ENCODE peak calls at places on chromosomes 6 and 20, in six cellular contexts. V is K562, Z is GM12891, U is HepG2, H is H1, K is GM12878. L is an unnamed sample.

GRCh38 chr20:1803216-1804128 is 91.7 kb upstream of the SIRPA start:
- DNase-seq in V (no peak), Z (peak; percentile 69), U (no peak), H (peak; percentile 79), K (no peak), L (peak; percentile 54)

GRCh38 chr6:167575201-167575696 is 250.4 kb downstream of the TTLL2 start:
- DNase-seq in V (no peak), Z (no peak), U (no peak), H (no peak), K (no peak), L (no peak)

GRCh38 chr6:10837009-10837691 is 1.2 kb downstream of the MAK start:
- DNase-seq in V (peak; percentile 69), Z (no peak), U (no peak), H (no peak), K (no peak), L (peak; percentile 5)

GRCh38 chr20:35611482-35611881 is 4.1 kb upstream of the SPAG4 start:
- DNase-seq in V (no peak), Z (no peak), U (no peak), H (no peak), K (peak; percentile 63), L (no peak)

GRCh38 chr6:33277663-33278391 is 904 bp downstream of the B3GALT4 start:
- DNase-seq in V (peak; percentile 53), Z (peak; percentile 49), U (no peak), H (peak; percentile 65), K (no peak), L (peak; percentile 66)

GRCh38 chr6:98036344-98036743 is 753.3 kb upstream of the MMS22L start:
- DNase-seq in V (no peak), Z (no peak), U (no peak), H (no peak), K (no peak), L (no peak)

GRCh38 chr20:23690581-23690980 is 1.7 kb upstream of the CST4 start:
- DNase-seq in V (no peak), Z (no peak), U (no peak), H (no peak), K (no peak), L (no peak)

GRCh38 chr6:152874846-152875568 is 107.8 kb downstream of the FBXO5 start:
- DNase-seq in V (peak; percentile 75), Z (no peak), U (no peak), H (no peak), K (no peak), L (no peak)

GRCh38 chr6:7440476-7440875 is 50.9 kb downstream of the RIOK1 start:
- DNase-seq in V (no peak), Z (no peak), U (no peak), H (no peak), K (no peak), L (no peak)

GRCh38 chr6:26194774-26195375 is 107.6 kb downstream of the HFE start:
- DNase-seq in V (no peak), Z (no peak), U (no peak), H (no peak), K (no peak), L (no peak)

GRCh38 chr6:130467146-130467545 is 101.3 kb downstream of the TMEM200A start:
- DNase-seq in V (no peak), Z (no peak), U (no peak), H (no peak), K (no peak), L (no peak)

GRCh38 chr6:12419626-12420272 is 129.6 kb downstream of the EDN1 start:
- DNase-seq in V (no peak), Z (no peak), U (peak; percentile 24), H (no peak), K (no peak), L (no peak)

GRCh38 chr6:84094050-84094435 is 60.5 kb downstream of the MRAP2 start:
- DNase-seq in V (no peak), Z (no peak), U (no peak), H (no peak), K (no peak), L (no peak)

GRCh38 chr20:46174469-46175126 is 56.5 kb downstream of the CD40 start:
- DNase-seq in V (peak; percentile 81), Z (peak; percentile 89), U (peak; percentile 57), H (peak; percentile 92), K (no peak), L (peak; percentile 87)

GRCh38 chr6:19830171-19830570 is 7.0 kb upstream of the ID4 start:
- DNase-seq in V (no peak), Z (no peak), U (peak; percentile 46), H (no peak), K (no peak), L (no peak)

GRCh38 chr20:51094221-51094620 is 71.3 kb upstream of the KCNG1 start:
- DNase-seq in V (no peak), Z (no peak), U (no peak), H (no peak), K (no peak), L (no peak)

GRCh38 chr6:150878347-150879213 is 13.1 kb downstream of the MTHFD1L start:
- DNase-seq in V (no peak), Z (no peak), U (peak; percentile 86), H (no peak), K (no peak), L (no peak)

GRCh38 chr6:50240986-50241385 is 191.3 kb upstream of the DEFB112 start:
- DNase-seq in V (no peak), Z (no peak), U (no peak), H (no peak), K (no peak), L (no peak)

GRCh38 chr6:161228096-161228495 is 45.8 kb downstream of the AGPAT4 start:
- DNase-seq in V (no peak), Z (no peak), U (no peak), H (no peak), K (no peak), L (no peak)

GRCh38 chr6:1027109-1027794 is 284.6 kb upstream of the FOXQ1 start:
- DNase-seq in V (no peak), Z (no peak), U (no peak), H (no peak), K (no peak), L (no peak)

GRCh38 chr6:165986647-165987482 is 180.8 kb downstream of the TBXT start:
- DNase-seq in V (no peak), Z (no peak), U (no peak), H (peak; percentile 53), K (no peak), L (no peak)

DNA sequence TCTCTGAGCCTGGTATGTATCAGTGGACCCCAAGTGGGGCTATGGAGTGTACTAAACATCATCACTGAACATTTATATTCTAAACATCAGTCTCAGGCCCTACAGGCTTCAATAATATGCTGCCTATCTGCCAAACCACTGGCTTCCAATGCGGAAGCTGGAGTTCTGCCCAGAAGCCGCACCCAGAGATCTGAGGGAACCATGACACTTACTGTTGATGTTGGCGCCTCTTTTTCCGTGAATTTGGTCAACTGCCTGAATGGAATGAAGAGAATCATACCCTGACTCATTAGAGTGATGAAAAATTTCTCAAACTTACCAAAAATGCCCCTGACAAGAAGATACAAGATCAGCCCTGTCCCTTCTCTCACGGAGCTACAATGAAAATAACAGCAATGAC is 66.2 kb downstream of the SLC22A23 start:
- DNase-seq in V (peak; percentile 60), Z (no peak), U (no peak), H (no peak), K (no peak), L (no peak)
- TF ChIP-seq POLR2AphosphoS5 in V (no peak), Z (no peak), U (no peak), H (no peak), K (no peak), L (no peak)

GRCh38 chr20:34111712-34112599 is at the start of gene EIF2S2:
- DNase-seq in V (peak; percentile 95), Z (peak; percentile 88), U (peak; percentile 99), H (peak; percentile 90), K (peak; percentile 95), L (peak; percentile 91)

GRCh38 chr20:34111057-34111711 is 859 bp downstream of the EIF2S2 start:
- DNase-seq in V (no peak), Z (no peak), U (no peak), H (no peak), K (no peak), L (no peak)

GRCh38 chr20:34110025-34111013 is 1.7 kb downstream of the EIF2S2 start:
- DNase-seq in V (no peak), Z (no peak), U (peak; percentile 39), H (no peak), K (no peak), L (no peak)

GRCh38 chr20:34114809-34115208 is 2.8 kb upstream of the EIF2S2 start:
- DNase-seq in V (no peak), Z (no peak), U (no peak), H (no peak), K (no peak), L (no peak)

DNA sequence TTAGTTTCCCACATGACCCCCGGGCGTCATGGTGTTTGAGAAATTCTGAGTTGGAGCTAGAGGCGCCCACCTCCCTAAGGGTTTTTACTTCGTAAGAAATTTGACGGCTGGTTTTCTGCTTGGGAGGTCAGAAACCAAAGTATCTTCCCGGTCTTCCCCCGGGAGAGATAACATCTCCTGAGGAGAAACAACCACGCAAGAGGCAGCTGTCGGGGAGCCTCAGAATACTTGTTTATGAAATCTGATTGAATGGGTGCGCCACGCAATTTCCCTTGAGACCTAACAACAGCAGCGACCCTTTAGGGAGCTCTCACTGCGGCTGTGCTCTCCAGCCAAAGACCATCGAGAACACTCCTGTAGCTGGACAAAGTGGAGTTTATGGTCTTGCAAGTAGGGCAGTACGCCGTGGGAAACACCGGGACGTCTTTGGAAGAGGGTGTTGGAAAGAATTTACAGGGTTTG is 588 bp upstream of the EIF2S2 start:
- DNase-seq in V (no peak), Z (peak; percentile 26), U (peak; percentile 48), H (no peak), K (no peak), L (no peak)
- TF ChIP-seq TAF1 in V (no peak), Z (no peak), U (no peak), H (no peak), K (no peak), L (no peak)

DNA sequence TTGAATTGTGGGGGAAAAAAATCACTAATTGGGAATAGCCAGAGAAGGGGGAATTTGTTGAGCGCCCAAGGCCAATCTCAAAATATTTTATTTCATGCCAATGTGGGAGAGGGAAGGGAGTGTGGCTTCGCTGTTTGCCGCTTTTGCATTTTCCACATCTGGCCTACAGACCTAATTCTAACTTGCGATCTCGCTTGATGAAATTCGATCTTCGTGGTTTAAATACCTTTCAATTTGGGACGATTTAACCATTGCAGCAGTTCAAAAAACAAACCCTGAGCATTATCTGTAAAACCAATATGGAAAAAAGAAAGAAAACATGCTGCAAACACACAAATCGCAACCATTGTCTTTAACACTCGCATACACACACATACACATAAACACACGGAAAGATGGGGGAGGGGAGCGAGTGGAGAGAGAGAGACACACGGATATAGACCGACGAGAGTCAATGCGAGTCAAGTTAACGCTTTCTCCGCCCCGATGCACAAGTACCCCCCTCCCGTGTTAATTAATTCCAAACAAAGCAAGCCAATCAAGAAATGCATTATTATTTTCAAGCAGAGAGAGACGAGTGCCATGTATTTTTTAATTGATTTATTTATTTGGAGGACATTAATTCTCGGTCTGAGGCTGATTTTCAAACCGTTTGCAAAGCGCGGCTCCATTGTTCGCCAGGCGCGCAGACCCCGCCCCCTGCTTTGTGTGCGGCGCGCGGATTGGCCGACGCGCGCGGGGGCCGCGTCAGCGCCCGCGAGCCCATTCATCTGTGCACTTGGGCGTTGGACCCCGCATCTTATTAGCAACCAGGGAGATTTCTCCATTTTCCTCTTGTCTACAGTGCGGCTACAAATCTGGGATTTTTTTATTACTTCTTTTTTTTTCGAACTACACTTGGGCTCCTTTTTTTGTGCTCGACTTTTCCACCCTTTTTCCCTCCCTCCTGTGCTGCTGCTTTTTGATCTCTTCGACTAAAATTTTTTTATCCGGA is at the start of gene MARCKS:
- DNase-seq in V (peak; percentile 73), Z (no peak), U (peak; percentile 75), H (peak; percentile 84), K (no peak), L (peak; percentile 52)
- TF ChIP-seq POLR2A in V (no peak), Z (peak; percentile 83), U (peak; percentile 64), H (peak; percentile 91), K (peak; percentile 74), L (peak; percentile 80)

GRCh38 chr20:53691060-53691810 is 97.6 kb upstream of the ZNF217 start:
- DNase-seq in V (no peak), Z (no peak), U (no peak), H (no peak), K (no peak), L (no peak)
- TF ChIP-seq POLR2AphosphoS5 in V (no peak), Z (no peak), U (no peak), H (no peak), K (no peak), L (no peak)

L was measured in GM12892.